ENCODE peak calls at places on chromosomes 7 and 10, in six cellular contexts. O is activated CD4-positive, alpha-beta T cell treated with anti-CD3 and anti-CD28 coated beads for 48 hours; Q is NB4; S is dermis microvascular lymphatic vessel endothelial cell; W is iPS DF 19.7; M is activated CD8-positive, alpha-beta memory T cell treated with anti-CD3 and anti-CD28 coated beads, Interleukin-2, amount 50 U/mL, for 48 hours. J is an unnamed sample.

GRCh38 chr7:88789480-88790064 is 6.0 kb downstream of the TEX47 start:
- DNase-seq in M (no peak), O (no peak), S (peak; percentile 24), W (no peak), Q (peak; percentile 27), J (no peak)

GRCh38 chr7:124724516-124725192 is 40.9 kb downstream of the GPR37 start:
- DNase-seq in S (no peak), O (no peak), M (no peak), W (no peak), Q (no peak), J (no peak)

GRCh38 chr10:32207544-32207943 is 139.4 kb downstream of the EPC1 start:
- DNase-seq in M (peak; percentile 79), W (no peak), S (peak; percentile 60), Q (peak; percentile 54), O (peak; percentile 74), J (no peak)

GRCh38 chr10:77441541-77442175 is 195.9 kb downstream of the KCNMA1 start:
- DNase-seq in O (no peak), Q (no peak), W (no peak), M (no peak), S (no peak), J (no peak)

GRCh38 chr10:60238408-60239100 is 151.1 kb downstream of the ANK3 start:
- DNase-seq in S (peak; percentile 40), O (peak; percentile 9), W (no peak), Q (peak; percentile 60), M (no peak), J (no peak)

GRCh38 chr7:101869026-101869900 is 51.8 kb downstream of the CUX1 start:
- DNase-seq in O (no peak), S (no peak), Q (no peak), W (no peak), M (no peak), J (no peak)

GRCh38 chr7:21103426-21104123 is 316.9 kb upstream of the SP8 start:
- DNase-seq in M (no peak), O (no peak), Q (no peak), S (no peak), W (no peak), J (no peak)

GRCh38 chr10:58776613-58777318 is 264.1 kb downstream of the BICC1 start:
- DNase-seq in O (no peak), Q (no peak), S (no peak), W (no peak), M (no peak), J (no peak)

GRCh38 chr10:78196964-78197363 is 163.3 kb downstream of the RPS24 start:
- DNase-seq in W (no peak), M (no peak), Q (no peak), S (no peak), O (peak; percentile 20), J (no peak)

GRCh38 chr7:157234271-157234670 is 95.5 kb downstream of the UBE3C start:
- DNase-seq in O (no peak), Q (no peak), W (no peak), S (no peak), M (no peak), J (no peak)

GRCh38 chr7:95491634-95492314 is 6.0 kb downstream of the ASB4 start:
- DNase-seq in Q (no peak), O (no peak), S (no peak), W (peak; percentile 33), M (no peak), J (no peak)

GRCh38 chr7:155119801-155120382 is 49.8 kb downstream of the HTR5A start:
- DNase-seq in M (no peak), O (no peak), S (no peak), Q (no peak), W (no peak), J (no peak)

GRCh38 chr10:48946891-48947500 is 7.4 kb upstream of the LRRC18 start:
- DNase-seq in M (no peak), S (peak; percentile 84), W (no peak), Q (no peak), O (no peak), J (no peak)

GRCh38 chr10:49056356-49056755 is 59.0 kb downstream of the VSTM4 start:
- DNase-seq in W (no peak), S (no peak), Q (no peak), M (no peak), O (no peak), J (no peak)

GRCh38 chr7:151167197-151167911 is at the start of gene GBX1:
- DNase-seq in O (no peak), W (no peak), M (peak; percentile 56), Q (no peak), S (peak; percentile 13), J (peak; percentile 70)

GRCh38 chr7:2729893-2730716 is 42.1 kb downstream of the AMZ1 start:
- DNase-seq in M (no peak), Q (no peak), S (no peak), O (no peak), W (no peak), J (peak; percentile 44)

GRCh38 chr7:73519867-73520672 is 2.0 kb downstream of the BAZ1B start:
- DNase-seq in S (peak; percentile 5), M (no peak), Q (peak; percentile 53), W (no peak), O (peak; percentile 54), J (no peak)

GRCh38 chr10:103192089-103192450 is 1.0 kb downstream of the NT5C2 start:
- DNase-seq in S (no peak), O (peak; percentile 21), M (no peak), W (no peak), Q (no peak), J (no peak)

GRCh38 chr7:144738708-144739314 is 97.0 kb downstream of the TPK1 start:
- DNase-seq in S (peak; percentile 59), O (peak; percentile 7), M (no peak), Q (peak; percentile 52), W (no peak), J (no peak)

GRCh38 chr10:68668231-68668630 is 52.8 kb upstream of the CCAR1 start:
- DNase-seq in W (no peak), Q (no peak), S (no peak), O (no peak), M (no peak), J (no peak)

GRCh38 chr10:116716381-116716780 is 26.0 kb downstream of the HSPA12A start:
- DNase-seq in O (no peak), Q (no peak), M (no peak), W (no peak), S (no peak), J (no peak)

GRCh38 chr7:101419831-101420230 is 57.2 kb downstream of the COL26A1 start:
- DNase-seq in S (no peak), W (no peak), M (no peak), O (no peak), Q (no peak), J (no peak)

GRCh38 chr10:49379596-49380410 is 16.1 kb downstream of the DRGX start:
- DNase-seq in Q (peak; percentile 19), M (no peak), O (no peak), W (no peak), S (no peak), J (no peak)

GRCh38 chr7:140390466-140391190 is 7.7 kb downstream of the SLC37A3 start:
- DNase-seq in O (peak; percentile 38), S (no peak), M (no peak), Q (peak; percentile 86), W (no peak), J (no peak)

GRCh38 chr7:106460792-106461254 is 176.0 kb upstream of the NAMPT start:
- DNase-seq in W (no peak), S (no peak), M (no peak), Q (no peak), O (no peak), J (no peak)

GRCh38 chr7:29412912-29413311 is 150.7 kb upstream of the PRR15 start:
- DNase-seq in O (no peak), W (no peak), Q (no peak), S (no peak), M (no peak), J (no peak)

GRCh38 chr7:128794020-128794419 is 2.3 kb downstream of the CCDC136 start:
- DNase-seq in W (no peak), Q (peak; percentile 57), S (no peak), M (no peak), O (peak; percentile 30), J (no peak)

GRCh38 chr10:16765532-16766365 is 51.5 kb downstream of the RSU1 start:
- DNase-seq in W (no peak), M (no peak), Q (no peak), O (no peak), S (no peak), J (no peak)

GRCh38 chr7:55641273-55641691 is 69.0 kb upstream of the VOPP1 start:
- DNase-seq in W (peak; percentile 15), O (peak; percentile 20), M (no peak), S (peak; percentile 84), Q (peak; percentile 73), J (no peak)

GRCh38 chr10:73916761-73917470 is 6.0 kb downstream of the PLAU start:
- DNase-seq in O (no peak), S (no peak), W (no peak), Q (peak; percentile 76), M (no peak), J (no peak)

GRCh38 chr7:139004321-139005075 is 23.3 kb upstream of the KIAA1549 start:
- DNase-seq in M (no peak), S (no peak), O (no peak), Q (no peak), W (no peak), J (no peak)

J was measured in type B pancreatic cell.